ENCODE peak calls at places on chromosomes 1 and 21, in seven cellular contexts. One of them, this sample, is unnamed.

GRCh38 chr1:95069711-95070093 is 3.0 kb downstream of the ALG14 start:
- DNase-seq in GM23338: no peak
- DNase-seq in CD4-positive, CD25-positive, alpha-beta regulatory T cell: no peak
- DNase-seq in left ventricle myocardium inferior: no peak
- DNase-seq in pancreas: no peak
- DNase-seq in tibial nerve: no peak
- DNase-seq in esophagus squamous epithelium: no peak
- DNase-seq in this sample: no peak

GRCh38 chr1:177334276-177334675 is 163.5 kb downstream of the BRINP2 start:
- DNase-seq in CD4-positive, CD25-positive, alpha-beta regulatory T cell: no peak
- DNase-seq in pancreas: no peak
- DNase-seq in left ventricle myocardium inferior: no peak
- DNase-seq in GM23338: no peak
- DNase-seq in tibial nerve: no peak
- DNase-seq in esophagus squamous epithelium: no peak
- DNase-seq in this sample: no peak

GRCh38 chr1:13725714-13726175 is 25.8 kb downstream of the PRDM2 start:
- DNase-seq in pancreas: no peak
- DNase-seq in CD4-positive, CD25-positive, alpha-beta regulatory T cell: peak
- DNase-seq in esophagus squamous epithelium: no peak
- DNase-seq in GM23338: peak
- DNase-seq in left ventricle myocardium inferior: no peak
- DNase-seq in tibial nerve: no peak
- DNase-seq in this sample: no peak

GRCh38 chr1:11335417-11336070 is 62.5 kb downstream of the UBIAD1 start:
- DNase-seq in pancreas: no peak
- DNase-seq in tibial nerve: no peak
- DNase-seq in esophagus squamous epithelium: no peak
- DNase-seq in CD4-positive, CD25-positive, alpha-beta regulatory T cell: no peak
- DNase-seq in left ventricle myocardium inferior: no peak
- DNase-seq in GM23338: no peak
- DNase-seq in this sample: no peak

GRCh38 chr1:109509176-109510134 is at the start of gene AMIGO1:
- DNase-seq in CD4-positive, CD25-positive, alpha-beta regulatory T cell: peak
- DNase-seq in GM23338: peak
- DNase-seq in left ventricle myocardium inferior: peak
- DNase-seq in tibial nerve: no peak
- DNase-seq in esophagus squamous epithelium: no peak
- DNase-seq in pancreas: peak
- DNase-seq in this sample: no peak

GRCh38 chr1:5456090-5456789 is 536.0 kb downstream of the NPHP4 start:
- DNase-seq in GM23338: no peak
- DNase-seq in esophagus squamous epithelium: no peak
- DNase-seq in pancreas: no peak
- DNase-seq in tibial nerve: no peak
- DNase-seq in CD4-positive, CD25-positive, alpha-beta regulatory T cell: no peak
- DNase-seq in left ventricle myocardium inferior: no peak
- DNase-seq in this sample: no peak

GRCh38 chr1:161773791-161774190 is 7.7 kb downstream of the ATF6 start:
- DNase-seq in esophagus squamous epithelium: no peak
- DNase-seq in GM23338: no peak
- DNase-seq in pancreas: no peak
- DNase-seq in CD4-positive, CD25-positive, alpha-beta regulatory T cell: no peak
- DNase-seq in left ventricle myocardium inferior: no peak
- DNase-seq in tibial nerve: no peak
- DNase-seq in this sample: no peak

GRCh38 chr1:9555942-9556341 is 16.7 kb downstream of the SLC25A33 start:
- DNase-seq in tibial nerve: no peak
- DNase-seq in pancreas: no peak
- DNase-seq in left ventricle myocardium inferior: no peak
- DNase-seq in GM23338: no peak
- DNase-seq in esophagus squamous epithelium: no peak
- DNase-seq in CD4-positive, CD25-positive, alpha-beta regulatory T cell: no peak
- DNase-seq in this sample: no peak

GRCh38 chr21:42038826-42039425 is 28.8 kb upstream of the ZBTB21 start:
- DNase-seq in pancreas: peak
- DNase-seq in esophagus squamous epithelium: no peak
- DNase-seq in CD4-positive, CD25-positive, alpha-beta regulatory T cell: no peak
- DNase-seq in tibial nerve: no peak
- DNase-seq in GM23338: no peak
- DNase-seq in left ventricle myocardium inferior: no peak
- DNase-seq in this sample: no peak

GRCh38 chr1:64162151-64162550 is 41.3 kb upstream of the UBE2U start:
- DNase-seq in esophagus squamous epithelium: no peak
- DNase-seq in tibial nerve: no peak
- DNase-seq in GM23338: no peak
- DNase-seq in left ventricle myocardium inferior: no peak
- DNase-seq in pancreas: no peak
- DNase-seq in CD4-positive, CD25-positive, alpha-beta regulatory T cell: no peak
- DNase-seq in this sample: no peak

GRCh38 chr1:229287257-229287656 is 16.3 kb downstream of the RAB4A start:
- DNase-seq in pancreas: no peak
- DNase-seq in left ventricle myocardium inferior: no peak
- DNase-seq in esophagus squamous epithelium: no peak
- DNase-seq in CD4-positive, CD25-positive, alpha-beta regulatory T cell: no peak
- DNase-seq in GM23338: no peak
- DNase-seq in tibial nerve: no peak
- DNase-seq in this sample: no peak

GRCh38 chr1:57319165-57319564 is 104.7 kb downstream of the DAB1 start:
- DNase-seq in tibial nerve: no peak
- DNase-seq in esophagus squamous epithelium: no peak
- DNase-seq in GM23338: no peak
- DNase-seq in CD4-positive, CD25-positive, alpha-beta regulatory T cell: no peak
- DNase-seq in left ventricle myocardium inferior: no peak
- DNase-seq in pancreas: no peak
- DNase-seq in this sample: no peak

GRCh38 chr1:40092811-40093617 is 4.0 kb downstream of the PPT1 start:
- DNase-seq in CD4-positive, CD25-positive, alpha-beta regulatory T cell: no peak
- DNase-seq in left ventricle myocardium inferior: no peak
- DNase-seq in esophagus squamous epithelium: no peak
- DNase-seq in tibial nerve: no peak
- DNase-seq in pancreas: no peak
- DNase-seq in GM23338: no peak
- DNase-seq in this sample: no peak

GRCh38 chr21:27225142-27225541 is 258.3 kb upstream of the ADAMTS5 start:
- DNase-seq in pancreas: no peak
- DNase-seq in left ventricle myocardium inferior: no peak
- DNase-seq in GM23338: no peak
- DNase-seq in esophagus squamous epithelium: no peak
- DNase-seq in CD4-positive, CD25-positive, alpha-beta regulatory T cell: no peak
- DNase-seq in tibial nerve: no peak
- DNase-seq in this sample: no peak

GRCh38 chr1:233361876-233362275 is 34.4 kb downstream of the MAP3K21 start:
- DNase-seq in esophagus squamous epithelium: no peak
- DNase-seq in left ventricle myocardium inferior: no peak
- DNase-seq in GM23338: peak
- DNase-seq in tibial nerve: no peak
- DNase-seq in CD4-positive, CD25-positive, alpha-beta regulatory T cell: no peak
- DNase-seq in pancreas: no peak
- DNase-seq in this sample: no peak

GRCh38 chr1:15029036-15029435 is 124.5 kb upstream of the TMEM51 start:
- DNase-seq in tibial nerve: no peak
- DNase-seq in CD4-positive, CD25-positive, alpha-beta regulatory T cell: no peak
- DNase-seq in GM23338: no peak
- DNase-seq in left ventricle myocardium inferior: no peak
- DNase-seq in esophagus squamous epithelium: no peak
- DNase-seq in pancreas: no peak
- DNase-seq in this sample: no peak

GRCh38 chr1:161092621-161093028 is 3.3 kb upstream of the NECTIN4 start:
- DNase-seq in GM23338: no peak
- DNase-seq in tibial nerve: no peak
- DNase-seq in esophagus squamous epithelium: no peak
- DNase-seq in CD4-positive, CD25-positive, alpha-beta regulatory T cell: no peak
- DNase-seq in left ventricle myocardium inferior: no peak
- DNase-seq in pancreas: peak
- DNase-seq in this sample: no peak

GRCh38 chr1:224894915-224895314 is 34.6 kb upstream of the DNAH14 start:
- DNase-seq in tibial nerve: no peak
- DNase-seq in GM23338: peak
- DNase-seq in CD4-positive, CD25-positive, alpha-beta regulatory T cell: no peak
- DNase-seq in esophagus squamous epithelium: no peak
- DNase-seq in left ventricle myocardium inferior: no peak
- DNase-seq in pancreas: no peak
- DNase-seq in this sample: no peak

GRCh38 chr21:42456457-42456856 is 39.6 kb downstream of the RSPH1 start:
- DNase-seq in tibial nerve: no peak
- DNase-seq in esophagus squamous epithelium: no peak
- DNase-seq in CD4-positive, CD25-positive, alpha-beta regulatory T cell: no peak
- DNase-seq in GM23338: no peak
- DNase-seq in left ventricle myocardium inferior: no peak
- DNase-seq in pancreas: no peak
- DNase-seq in this sample: no peak

GRCh38 chr1:32100359-32100758 is 7.5 kb upstream of the KPNA6 start:
- DNase-seq in CD4-positive, CD25-positive, alpha-beta regulatory T cell: no peak
- DNase-seq in esophagus squamous epithelium: no peak
- DNase-seq in tibial nerve: no peak
- DNase-seq in left ventricle myocardium inferior: peak
- DNase-seq in pancreas: no peak
- DNase-seq in GM23338: no peak
- DNase-seq in this sample: no peak

GRCh38 chr1:229464672-229465071 is 30.8 kb upstream of the ACTA1 start:
- DNase-seq in GM23338: no peak
- DNase-seq in left ventricle myocardium inferior: no peak
- DNase-seq in tibial nerve: no peak
- DNase-seq in CD4-positive, CD25-positive, alpha-beta regulatory T cell: no peak
- DNase-seq in pancreas: no peak
- DNase-seq in esophagus squamous epithelium: no peak
- DNase-seq in this sample: no peak

GRCh38 chr1:53126495-53126894 is 15.9 kb downstream of the SLC1A7 start:
- DNase-seq in CD4-positive, CD25-positive, alpha-beta regulatory T cell: no peak
- DNase-seq in GM23338: no peak
- DNase-seq in tibial nerve: no peak
- DNase-seq in pancreas: peak
- DNase-seq in esophagus squamous epithelium: no peak
- DNase-seq in left ventricle myocardium inferior: no peak
- DNase-seq in this sample: peak

GRCh38 chr1:178528963-178529355 is 16.1 kb downstream of the TEX35 start:
- DNase-seq in CD4-positive, CD25-positive, alpha-beta regulatory T cell: no peak
- DNase-seq in pancreas: no peak
- DNase-seq in tibial nerve: no peak
- DNase-seq in left ventricle myocardium inferior: no peak
- DNase-seq in GM23338: no peak
- DNase-seq in esophagus squamous epithelium: no peak
- DNase-seq in this sample: no peak

GRCh38 chr1:25922633-25923567 is 16.7 kb upstream of the STMN1 start:
- DNase-seq in tibial nerve: no peak
- DNase-seq in GM23338: peak
- DNase-seq in esophagus squamous epithelium: no peak
- DNase-seq in pancreas: peak
- DNase-seq in CD4-positive, CD25-positive, alpha-beta regulatory T cell: peak
- DNase-seq in left ventricle myocardium inferior: peak
- DNase-seq in this sample: peak

GRCh38 chr1:25922064-25922632 is 15.9 kb upstream of the STMN1 start:
- DNase-seq in pancreas: no peak
- DNase-seq in GM23338: peak
- DNase-seq in CD4-positive, CD25-positive, alpha-beta regulatory T cell: no peak
- DNase-seq in left ventricle myocardium inferior: no peak
- DNase-seq in esophagus squamous epithelium: no peak
- DNase-seq in tibial nerve: no peak
- DNase-seq in this sample: no peak

GRCh38 chr1:25924454-25924853 is 18.2 kb upstream of the STMN1 start:
- DNase-seq in left ventricle myocardium inferior: no peak
- DNase-seq in pancreas: no peak
- DNase-seq in esophagus squamous epithelium: no peak
- DNase-seq in GM23338: no peak
- DNase-seq in tibial nerve: no peak
- DNase-seq in CD4-positive, CD25-positive, alpha-beta regulatory T cell: no peak
- DNase-seq in this sample: no peak

GRCh38 chr1:25927541-25928265 is 21.5 kb upstream of the STMN1 start:
- DNase-seq in esophagus squamous epithelium: no peak
- DNase-seq in tibial nerve: no peak
- DNase-seq in left ventricle myocardium inferior: no peak
- DNase-seq in pancreas: no peak
- DNase-seq in GM23338: peak
- DNase-seq in CD4-positive, CD25-positive, alpha-beta regulatory T cell: no peak
- DNase-seq in this sample: no peak

GRCh38 chr1:25926731-25927496 is 20.7 kb upstream of the STMN1 start:
- DNase-seq in pancreas: no peak
- DNase-seq in esophagus squamous epithelium: no peak
- DNase-seq in GM23338: peak
- DNase-seq in left ventricle myocardium inferior: no peak
- DNase-seq in CD4-positive, CD25-positive, alpha-beta regulatory T cell: no peak
- DNase-seq in tibial nerve: no peak
- DNase-seq in this sample: no peak
- H3K27ac ChIP-seq in pancreas: no peak
- H3K27ac ChIP-seq in esophagus squamous epithelium: no peak
- H3K27ac ChIP-seq in GM23338: no peak
- H3K27ac ChIP-seq in left ventricle myocardium inferior: no peak
- H3K27ac ChIP-seq in CD4-positive, CD25-positive, alpha-beta regulatory T cell: no peak
- H3K27ac ChIP-seq in tibial nerve: no peak
- H3K27ac ChIP-seq in this sample: no peak

DNA sequence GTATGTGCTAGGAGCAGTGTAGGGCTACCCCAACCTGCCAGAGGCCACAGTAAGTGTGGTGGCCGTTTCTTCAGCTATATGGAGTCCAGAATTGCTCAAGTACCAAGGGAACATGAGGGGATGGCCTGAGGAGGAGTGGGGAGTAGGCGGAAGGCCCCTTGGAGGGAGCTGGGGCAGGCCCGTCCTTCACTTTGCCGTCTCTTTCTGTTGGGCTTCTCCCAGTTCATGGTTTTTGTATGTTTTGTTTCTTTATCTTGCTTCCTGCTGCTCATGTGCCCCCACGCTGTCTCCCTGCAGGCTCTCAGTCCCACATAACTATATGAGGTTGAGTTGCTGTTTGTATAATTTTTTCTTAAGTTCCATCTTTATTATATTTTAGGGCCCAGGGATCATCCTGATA is 5.9 kb upstream of the DPH2 start:
- DNase-seq in GM23338: no peak
- DNase-seq in esophagus squamous epithelium: no peak
- DNase-seq in tibial nerve: no peak
- DNase-seq in pancreas: no peak
- DNase-seq in CD4-positive, CD25-positive, alpha-beta regulatory T cell: no peak
- DNase-seq in left ventricle myocardium inferior: no peak
- DNase-seq in this sample: no peak
- H3K27ac ChIP-seq in GM23338: no peak
- H3K27ac ChIP-seq in esophagus squamous epithelium: no peak
- H3K27ac ChIP-seq in tibial nerve: no peak
- H3K27ac ChIP-seq in pancreas: no peak
- H3K27ac ChIP-seq in CD4-positive, CD25-positive, alpha-beta regulatory T cell: no peak
- H3K27ac ChIP-seq in left ventricle myocardium inferior: no peak
- H3K27ac ChIP-seq in this sample: no peak

GRCh38 chr1:204362984-204363334 is 3.2 kb upstream of the PLEKHA6 start:
- DNase-seq in left ventricle myocardium inferior: no peak
- DNase-seq in esophagus squamous epithelium: no peak
- DNase-seq in pancreas: no peak
- DNase-seq in tibial nerve: no peak
- DNase-seq in GM23338: no peak
- DNase-seq in CD4-positive, CD25-positive, alpha-beta regulatory T cell: no peak
- DNase-seq in this sample: no peak
- H3K27ac ChIP-seq in left ventricle myocardium inferior: peak
- H3K27ac ChIP-seq in esophagus squamous epithelium: no peak
- H3K27ac ChIP-seq in pancreas: no peak
- H3K27ac ChIP-seq in tibial nerve: peak
- H3K27ac ChIP-seq in GM23338: no peak
- H3K27ac ChIP-seq in CD4-positive, CD25-positive, alpha-beta regulatory T cell: no peak
- H3K27ac ChIP-seq in this sample: no peak

DNA sequence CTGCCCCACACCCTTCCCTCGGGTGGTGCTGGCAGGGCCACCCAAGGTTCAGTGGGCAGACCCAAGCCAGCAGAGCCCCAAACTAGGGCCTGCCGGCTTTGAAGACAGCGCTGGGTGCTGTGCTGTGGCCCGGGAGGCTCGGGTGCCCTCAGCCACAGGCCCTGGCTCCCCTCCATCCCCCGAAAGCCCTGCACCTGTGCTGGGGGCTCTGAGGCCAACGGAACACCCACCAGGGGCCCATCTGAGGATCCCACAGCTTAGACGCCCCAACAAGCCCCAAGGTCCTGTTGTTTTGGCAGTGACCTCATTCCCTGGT is 8.6 kb downstream of the ITGB2 start:
- DNase-seq in esophagus squamous epithelium: no peak
- DNase-seq in GM23338: no peak
- DNase-seq in left ventricle myocardium inferior: no peak
- DNase-seq in pancreas: no peak
- DNase-seq in tibial nerve: no peak
- DNase-seq in CD4-positive, CD25-positive, alpha-beta regulatory T cell: no peak
- DNase-seq in this sample: no peak
- H3K27ac ChIP-seq in esophagus squamous epithelium: peak
- H3K27ac ChIP-seq in GM23338: no peak
- H3K27ac ChIP-seq in left ventricle myocardium inferior: peak
- H3K27ac ChIP-seq in pancreas: no peak
- H3K27ac ChIP-seq in tibial nerve: peak
- H3K27ac ChIP-seq in CD4-positive, CD25-positive, alpha-beta regulatory T cell: peak
- H3K27ac ChIP-seq in this sample: no peak

This sample was measured in suprapubic skin.